ENCODE peak calls at places on chromosomes 16 and 17, in ten cellular contexts. S is ELR; Q is B cell; R is GM12891; L is trophoblast cell; C is occipital lobe; T is CD4-positive, CD25-positive, alpha-beta regulatory T cell; K is cardiac fibroblast; M is T-helper 2 cell; E is NCI-H524. U is an unnamed sample.

GRCh38 chr16:89322381-89323119 is 105.0 kb downstream of the ZNF778 start:
- DNase-seq in M (no peak), K (peak), L (peak), T (no peak), C (no peak), R (no peak), E (peak), S (peak), Q (no peak), U (no peak)

GRCh38 chr17:70060415-70060814 is 14.6 kb upstream of the KCNJ16 start:
- DNase-seq in M (no peak), S (no peak), E (peak), C (no peak), R (no peak), L (no peak), T (no peak), K (no peak), Q (no peak), U (no peak)

GRCh38 chr17:17151055-17151454 is 55.1 kb downstream of the PLD6 start:
- DNase-seq in K (peak), S (peak), C (no peak), T (no peak), L (no peak), Q (no peak), R (no peak), E (no peak), M (no peak), U (no peak)

GRCh38 chr16:67872631-67873434 is at the start of gene EDC4:
- DNase-seq in E (peak), S (peak), R (peak), Q (peak), L (peak), K (peak), T (peak), C (peak), M (peak), U (peak)

GRCh38 chr16:83494459-83494858 is 313.3 kb upstream of the HSBP1 start:
- DNase-seq in R (no peak), L (no peak), T (no peak), E (no peak), K (no peak), S (no peak), C (no peak), Q (no peak), M (no peak), U (no peak)

GRCh38 chr16:17520567-17520966 is 49.8 kb upstream of the XYLT1 start:
- DNase-seq in Q (no peak), S (peak), R (no peak), C (no peak), L (no peak), E (no peak), M (no peak), K (no peak), T (no peak), U (no peak)

GRCh38 chr17:65183736-65184135 is 46.6 kb downstream of the RGS9 start:
- DNase-seq in Q (no peak), C (no peak), M (no peak), L (no peak), S (peak), E (no peak), R (no peak), K (peak), T (no peak), U (no peak)

GRCh38 chr16:88035292-88035691 is 84.1 kb downstream of the BANP start:
- DNase-seq in E (no peak), Q (no peak), M (no peak), L (no peak), C (no peak), S (no peak), R (no peak), K (no peak), T (no peak), U (no peak)

GRCh38 chr16:27154573-27155521 is 48.5 kb upstream of the KDM8 start:
- DNase-seq in C (no peak), E (peak), K (peak), M (peak), S (peak), T (peak), Q (peak), R (peak), L (peak), U (peak)

GRCh38 chr17:14092808-14093207 is 23.5 kb downstream of the COX10 start:
- DNase-seq in M (no peak), Q (no peak), R (no peak), T (no peak), L (no peak), E (no peak), S (no peak), C (no peak), K (no peak), U (no peak)

GRCh38 chr17:7832431-7832830 is 1.6 kb upstream of the KDM6B start:
- DNase-seq in K (no peak), E (no peak), S (no peak), C (no peak), L (no peak), Q (no peak), M (no peak), T (no peak), R (no peak), U (no peak)

GRCh38 chr17:82659886-82660285 is 11.6 kb upstream of the WDR45B start:
- DNase-seq in L (no peak), Q (no peak), M (no peak), S (no peak), E (no peak), C (no peak), T (no peak), R (no peak), K (no peak), U (no peak)

GRCh38 chr16:27304102-27304501 is 9.7 kb upstream of the IL4R start:
- DNase-seq in Q (no peak), T (no peak), K (no peak), M (no peak), E (no peak), L (no peak), S (no peak), R (no peak), C (no peak), U (no peak)